ENCODE peak calls at places on chromosomes 13 and 19, in ten cellular contexts. K is K562; C is foreskin fibroblast; U is tibial nerve; R is CD8-positive, alpha-beta T cell; H is neural progenitor cell; Z is body of pancreas; X is stomach; O is testis; W is fibroblast of pulmonary artery. B is an unnamed sample.

GRCh38 chr13:83496501-83496900 is 385.8 kb downstream of the SLITRK1 start:
- DNase-seq in K (no peak), C (no peak), U (no peak), R (no peak), H (no peak), Z (no peak), X (no peak), O (no peak), W (no peak), B (no peak)

GRCh38 chr13:46613409-46614049 is 60.6 kb downstream of the LRCH1 start:
- DNase-seq in K (no peak), C (no peak), U (no peak), R (no peak), H (no peak), Z (no peak), X (no peak), O (no peak), W (no peak), B (no peak)

GRCh38 chr13:98202026-98202425 is 25.0 kb upstream of the RNF113B start:
- DNase-seq in K (no peak), C (peak), U (no peak), R (no peak), H (peak), Z (no peak), X (peak), O (no peak), W (no peak), B (no peak)

GRCh38 chr19:35265126-35265995 is 3.4 kb upstream of the USF2 start:
- DNase-seq in K (no peak), C (no peak), U (no peak), R (no peak), H (no peak), Z (peak), X (peak), O (peak), W (no peak), B (no peak)

GRCh38 chr19:33763661-33764343 is 32.9 kb upstream of the KCTD15 start:
- DNase-seq in K (no peak), C (peak), U (no peak), R (no peak), H (no peak), Z (peak), X (no peak), O (no peak), W (no peak), B (no peak)

GRCh38 chr19:18340237-18340989 is at the start of gene PGPEP1:
- DNase-seq in K (peak), C (peak), U (peak), R (peak), H (peak), Z (peak), X (peak), O (peak), W (peak), B (peak)

GRCh38 chr19:33551676-33552075 is 30.1 kb upstream of the PEPD start:
- DNase-seq in K (no peak), C (no peak), U (no peak), R (no peak), H (no peak), Z (no peak), X (no peak), O (no peak), W (no peak), B (no peak)

GRCh38 chr13:99548448-99548847 is 47.2 kb downstream of the TM9SF2 start:
- DNase-seq in K (no peak), C (no peak), U (no peak), R (no peak), H (no peak), Z (no peak), X (no peak), O (no peak), W (no peak), B (no peak)

GRCh38 chr13:24068472-24068871 is 92.0 kb upstream of the SPATA13 start:
- DNase-seq in K (no peak), C (peak), U (no peak), R (no peak), H (no peak), Z (no peak), X (no peak), O (no peak), W (no peak), B (no peak)

GRCh38 chr19:584240-585001 is 5.3 kb upstream of the HCN2 start:
- DNase-seq in K (peak), C (peak), U (no peak), R (peak), H (peak), Z (peak), X (peak), O (no peak), W (peak), B (peak)

GRCh38 chr19:35105411-35106290 is 10.0 kb upstream of the FXYD3 start:
- DNase-seq in K (peak), C (no peak), U (no peak), R (no peak), H (no peak), Z (no peak), X (no peak), O (no peak), W (no peak), B (no peak)

GRCh38 chr19:37778613-37779138 is 710 bp downstream of the ZNF573 start:
- DNase-seq in K (no peak), C (peak), U (no peak), R (no peak), H (peak), Z (peak), X (no peak), O (no peak), W (peak), B (peak)

GRCh38 chr13:28826368-28826767 is 6.2 kb downstream of the MTUS2 start:
- DNase-seq in K (no peak), C (no peak), U (no peak), R (no peak), H (no peak), Z (no peak), X (no peak), O (no peak), W (no peak), B (no peak)

GRCh38 chr19:47221890-47222289 is 9.1 kb downstream of the BBC3 start:
- DNase-seq in K (peak), C (no peak), U (no peak), R (no peak), H (no peak), Z (no peak), X (no peak), O (no peak), W (no peak), B (no peak)

GRCh38 chr19:17180997-17181702 is 34.0 kb upstream of the USE1 start:
- DNase-seq in K (no peak), C (no peak), U (no peak), R (no peak), H (peak), Z (no peak), X (no peak), O (no peak), W (no peak), B (no peak)

GRCh38 chr19:41439441-41440222 is at the start of gene DMAC2:
- DNase-seq in K (peak), C (peak), U (peak), R (peak), H (peak), Z (peak), X (peak), O (peak), W (peak), B (peak)
- TF ChIP-seq CTCF in K (peak), C (peak), U (peak), R (peak), H (peak), Z (peak), X (no peak), O (peak), W (peak), B (peak)

GRCh38 chr19:11752244-11752736 is 13.5 kb upstream of the ZNF823 start:
- DNase-seq in K (no peak), C (no peak), U (no peak), R (no peak), H (no peak), Z (no peak), X (no peak), O (no peak), W (no peak), B (no peak)

GRCh38 chr19:11749751-11750150 is 11.0 kb upstream of the ZNF823 start:
- DNase-seq in K (no peak), C (no peak), U (no peak), R (no peak), H (no peak), Z (no peak), X (no peak), O (no peak), W (no peak), B (no peak)

GRCh38 chr19:11745871-11746270 is 7.1 kb upstream of the ZNF823 start:
- DNase-seq in K (no peak), C (no peak), U (no peak), R (no peak), H (no peak), Z (no peak), X (no peak), O (no peak), W (no peak), B (no peak)

DNA sequence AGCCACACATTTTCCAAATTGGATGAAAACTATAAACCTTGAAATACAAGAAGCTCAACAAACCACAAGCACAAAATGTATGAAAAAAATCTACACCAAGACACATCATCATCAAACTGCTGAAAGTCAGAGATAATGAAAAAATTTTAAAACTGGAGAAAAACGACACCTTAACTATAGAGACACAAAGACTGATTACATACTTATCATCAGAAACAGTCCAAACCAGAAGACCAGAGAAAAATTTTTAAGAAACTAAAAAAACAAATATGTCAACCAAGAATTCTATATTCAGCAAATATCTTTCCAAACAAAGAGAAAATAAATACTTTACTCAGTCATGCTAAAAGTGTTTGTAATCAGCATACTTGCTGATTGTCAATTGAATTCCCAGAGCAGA is 8.5 kb upstream of the ZNF823 start:
- DNase-seq in K (no peak), C (no peak), U (no peak), R (no peak), H (no peak), Z (no peak), X (no peak), O (no peak), W (no peak), B (no peak)
- H3K4me3 ChIP-seq in K (no peak), C (no peak), U (no peak), R (no peak), H (no peak), Z (no peak), X (no peak), O (no peak), W (no peak), B (no peak)

DNA sequence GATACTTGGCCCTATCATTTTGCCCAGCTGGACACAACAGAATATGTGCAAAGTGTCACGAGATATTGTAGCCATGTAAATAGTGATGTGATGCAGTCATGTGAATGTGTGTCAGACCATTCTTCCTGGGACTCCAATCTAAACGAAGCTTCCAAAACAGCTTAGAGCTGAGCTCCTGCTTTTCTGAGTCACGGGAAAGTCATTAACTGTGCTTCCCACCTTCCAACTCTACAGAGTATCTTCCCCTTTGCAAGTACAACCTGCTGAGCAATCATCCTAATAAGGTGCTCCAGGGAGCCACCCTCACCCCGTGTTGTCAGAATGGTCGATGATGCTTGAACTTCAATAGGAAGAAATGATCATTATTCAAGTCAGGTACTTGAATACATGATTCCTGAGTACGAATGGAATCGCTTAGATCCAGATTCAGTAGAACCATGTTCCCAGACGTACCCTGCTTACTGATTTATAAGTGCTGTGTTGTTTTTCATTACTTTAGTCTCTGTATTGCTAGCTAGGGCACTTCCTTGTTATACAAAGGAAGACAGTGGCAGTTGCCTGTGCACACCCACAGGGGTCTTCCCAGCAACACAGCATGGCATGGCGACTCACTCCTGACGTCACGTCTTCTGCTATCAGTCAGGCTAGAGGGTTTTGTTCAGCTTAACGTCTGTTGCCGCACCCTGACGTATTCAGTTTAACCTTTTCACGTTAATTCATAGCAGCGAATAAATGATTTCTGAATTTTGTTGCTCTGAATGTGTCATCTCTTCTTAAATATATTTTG is 294.9 kb downstream of the MYO16 start:
- DNase-seq in K (no peak), C (peak), U (no peak), R (no peak), H (no peak), Z (no peak), X (no peak), O (no peak), W (peak), B (peak)
- TF ChIP-seq CTCF in K (no peak), C (no peak), U (no peak), R (no peak), H (no peak), Z (no peak), X (no peak), O (no peak), W (no peak), B (no peak)

GRCh38 chr13:96093296-96094006 is 3.5 kb downstream of the HS6ST3 start:
- DNase-seq in K (no peak), C (peak), U (no peak), R (no peak), H (no peak), Z (no peak), X (no peak), O (no peak), W (no peak), B (no peak)

GRCh38 chr13:96091164-96091931 is 1.4 kb downstream of the HS6ST3 start:
- DNase-seq in K (no peak), C (peak), U (no peak), R (no peak), H (peak), Z (peak), X (peak), O (peak), W (no peak), B (peak)

GRCh38 chr13:96089749-96090239 is at the start of gene HS6ST3:
- DNase-seq in K (peak), C (peak), U (no peak), R (no peak), H (peak), Z (peak), X (peak), O (peak), W (no peak), B (no peak)

GRCh38 chr13:96090240-96091101 is 564 bp downstream of the HS6ST3 start:
- DNase-seq in K (peak), C (peak), U (no peak), R (no peak), H (peak), Z (peak), X (peak), O (peak), W (no peak), B (no peak)

DNA sequence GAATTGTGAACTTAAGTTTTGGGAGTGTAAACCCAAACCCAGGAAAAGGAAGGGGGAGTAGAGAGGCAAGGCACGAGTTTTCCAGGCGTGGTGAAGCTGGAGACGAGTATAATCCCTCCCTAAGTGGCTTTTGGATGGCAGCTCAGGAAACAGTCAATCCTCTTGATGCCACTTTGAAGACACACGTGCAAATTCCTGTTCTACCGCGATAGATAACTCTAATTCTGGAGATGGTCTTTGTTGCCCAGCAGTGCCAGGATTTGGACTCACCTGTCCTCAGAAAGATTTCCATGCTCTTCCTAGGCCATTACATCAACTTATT is 2.0 kb downstream of the HS6ST3 start:
- DNase-seq in K (no peak), C (no peak), U (no peak), R (no peak), H (no peak), Z (no peak), X (no peak), O (no peak), W (no peak), B (no peak)
- H3K4me3 ChIP-seq in K (no peak), C (no peak), U (no peak), R (no peak), H (peak), Z (peak), X (peak), O (no peak), W (no peak), B (peak)

DNA sequence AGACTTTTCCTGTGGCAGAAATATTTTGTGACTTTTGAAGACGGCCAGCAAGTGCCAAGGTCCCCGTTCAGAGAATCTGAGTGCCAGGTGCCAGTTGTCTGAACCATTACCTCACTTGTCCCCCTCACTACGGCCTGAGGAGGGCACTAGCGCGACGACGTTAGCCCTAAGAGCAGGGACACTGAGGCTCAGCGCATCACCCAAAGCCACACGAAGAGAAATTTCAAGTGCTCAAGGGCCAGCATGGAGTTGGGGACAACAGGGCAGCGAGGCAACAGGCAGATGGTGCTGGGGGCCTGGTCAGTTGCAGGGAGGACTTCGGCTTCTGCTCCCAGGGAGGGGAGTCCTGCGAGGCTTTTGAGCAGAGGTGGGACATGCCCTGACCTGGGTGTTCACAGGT is 9.5 kb upstream of the TYK2 start:
- DNase-seq in K (peak), C (peak), U (no peak), R (no peak), H (peak), Z (no peak), X (no peak), O (no peak), W (peak), B (no peak)
- TF ChIP-seq CTCF in K (peak), C (no peak), U (no peak), R (no peak), H (peak), Z (no peak), X (no peak), O (no peak), W (peak), B (peak)